ENCODE peak calls at places on chromosomes 13 and 19, in five cellular contexts. One of them, this sample, is unnamed.

GRCh38 chr19:3851254-3852176 is 17.3 kb downstream of the ZFR2 start:
- DNase-seq in A549: no peak
- DNase-seq in GM12878: no peak
- DNase-seq in transverse colon: no peak
- DNase-seq in upper lobe of left lung: no peak
- DNase-seq in this sample: no peak

GRCh38 chr13:78978381-78978998 is 319.5 kb upstream of the OBI1 start:
- DNase-seq in upper lobe of left lung: no peak
- DNase-seq in GM12878: peak
- DNase-seq in transverse colon: peak
- DNase-seq in A549: peak
- DNase-seq in this sample: no peak

GRCh38 chr13:35530147-35530546 is 53.7 kb upstream of the MAB21L1 start:
- DNase-seq in upper lobe of left lung: peak
- DNase-seq in A549: no peak
- DNase-seq in GM12878: no peak
- DNase-seq in transverse colon: no peak
- DNase-seq in this sample: no peak

GRCh38 chr13:50129923-50130685 is 114.9 kb downstream of the KCNRG start:
- DNase-seq in transverse colon: peak
- DNase-seq in upper lobe of left lung: peak
- DNase-seq in GM12878: no peak
- DNase-seq in A549: peak
- DNase-seq in this sample: peak

GRCh38 chr13:68927387-68928026 is 1180.1 kb upstream of the ATXN8OS start:
- DNase-seq in transverse colon: peak
- DNase-seq in A549: peak
- DNase-seq in upper lobe of left lung: no peak
- DNase-seq in GM12878: no peak
- DNase-seq in this sample: no peak

GRCh38 chr13:84867246-84867645 is 932.0 kb downstream of the SLITRK6 start:
- DNase-seq in upper lobe of left lung: no peak
- DNase-seq in transverse colon: no peak
- DNase-seq in A549: peak
- DNase-seq in GM12878: no peak
- DNase-seq in this sample: no peak

GRCh38 chr13:21075303-21076264 is 14.2 kb upstream of the LATS2 start:
- DNase-seq in transverse colon: no peak
- DNase-seq in A549: no peak
- DNase-seq in GM12878: no peak
- DNase-seq in upper lobe of left lung: peak
- DNase-seq in this sample: no peak

GRCh38 chr19:4067396-4068057 is 828 bp upstream of the ZBTB7A start:
- DNase-seq in upper lobe of left lung: peak
- DNase-seq in GM12878: no peak
- DNase-seq in A549: no peak
- DNase-seq in transverse colon: no peak
- DNase-seq in this sample: no peak

GRCh38 chr13:45658586-45659235 is 43.2 kb upstream of the ERICH6B start:
- DNase-seq in upper lobe of left lung: no peak
- DNase-seq in A549: no peak
- DNase-seq in transverse colon: no peak
- DNase-seq in GM12878: no peak
- DNase-seq in this sample: peak

GRCh38 chr19:980133-980998 is 3.8 kb upstream of the WDR18 start:
- DNase-seq in GM12878: no peak
- DNase-seq in upper lobe of left lung: no peak
- DNase-seq in A549: peak
- DNase-seq in transverse colon: no peak
- DNase-seq in this sample: no peak

GRCh38 chr13:42110410-42111155 is 62.1 kb downstream of the DGKH start:
- DNase-seq in upper lobe of left lung: no peak
- DNase-seq in GM12878: peak
- DNase-seq in transverse colon: no peak
- DNase-seq in A549: peak
- DNase-seq in this sample: no peak

GRCh38 chr13:23427342-23428182 is 5.9 kb downstream of the SACS start:
- DNase-seq in upper lobe of left lung: no peak
- DNase-seq in transverse colon: peak
- DNase-seq in A549: peak
- DNase-seq in GM12878: no peak
- DNase-seq in this sample: peak

GRCh38 chr13:27481766-27482165 is 31.4 kb upstream of the MTIF3 start:
- DNase-seq in upper lobe of left lung: peak
- DNase-seq in GM12878: no peak
- DNase-seq in A549: peak
- DNase-seq in transverse colon: peak
- DNase-seq in this sample: no peak

GRCh38 chr13:57716295-57716694 is 84.8 kb downstream of the PCDH17 start:
- DNase-seq in upper lobe of left lung: no peak
- DNase-seq in transverse colon: no peak
- DNase-seq in A549: no peak
- DNase-seq in GM12878: no peak
- DNase-seq in this sample: no peak

GRCh38 chr19:31648347-31648746 is 299.1 kb upstream of the TSHZ3 start:
- DNase-seq in transverse colon: no peak
- DNase-seq in upper lobe of left lung: no peak
- DNase-seq in A549: no peak
- DNase-seq in GM12878: no peak
- DNase-seq in this sample: no peak

GRCh38 chr13:40446365-40446764 is 220.1 kb downstream of the FOXO1 start:
- DNase-seq in GM12878: no peak
- DNase-seq in A549: no peak
- DNase-seq in transverse colon: no peak
- DNase-seq in upper lobe of left lung: no peak
- DNase-seq in this sample: no peak

GRCh38 chr19:8585057-8585893 is 8.0 kb upstream of the MYO1F start:
- DNase-seq in transverse colon: no peak
- DNase-seq in upper lobe of left lung: peak
- DNase-seq in GM12878: no peak
- DNase-seq in A549: no peak
- DNase-seq in this sample: no peak

GRCh38 chr13:65808061-65808460 is 1422.1 kb downstream of the PCDH9 start:
- DNase-seq in upper lobe of left lung: no peak
- DNase-seq in A549: no peak
- DNase-seq in transverse colon: no peak
- DNase-seq in GM12878: no peak
- DNase-seq in this sample: no peak

GRCh38 chr19:44552324-44552723 is 22.8 kb upstream of the CEACAM20 start:
- DNase-seq in upper lobe of left lung: no peak
- DNase-seq in GM12878: no peak
- DNase-seq in transverse colon: peak
- DNase-seq in A549: peak
- DNase-seq in this sample: no peak
- TF ChIP-seq EP300 in upper lobe of left lung: no peak
- TF ChIP-seq EP300 in GM12878: no peak
- TF ChIP-seq EP300 in transverse colon: no peak
- TF ChIP-seq EP300 in A549: no peak
- TF ChIP-seq EP300 in this sample: no peak

DNA sequence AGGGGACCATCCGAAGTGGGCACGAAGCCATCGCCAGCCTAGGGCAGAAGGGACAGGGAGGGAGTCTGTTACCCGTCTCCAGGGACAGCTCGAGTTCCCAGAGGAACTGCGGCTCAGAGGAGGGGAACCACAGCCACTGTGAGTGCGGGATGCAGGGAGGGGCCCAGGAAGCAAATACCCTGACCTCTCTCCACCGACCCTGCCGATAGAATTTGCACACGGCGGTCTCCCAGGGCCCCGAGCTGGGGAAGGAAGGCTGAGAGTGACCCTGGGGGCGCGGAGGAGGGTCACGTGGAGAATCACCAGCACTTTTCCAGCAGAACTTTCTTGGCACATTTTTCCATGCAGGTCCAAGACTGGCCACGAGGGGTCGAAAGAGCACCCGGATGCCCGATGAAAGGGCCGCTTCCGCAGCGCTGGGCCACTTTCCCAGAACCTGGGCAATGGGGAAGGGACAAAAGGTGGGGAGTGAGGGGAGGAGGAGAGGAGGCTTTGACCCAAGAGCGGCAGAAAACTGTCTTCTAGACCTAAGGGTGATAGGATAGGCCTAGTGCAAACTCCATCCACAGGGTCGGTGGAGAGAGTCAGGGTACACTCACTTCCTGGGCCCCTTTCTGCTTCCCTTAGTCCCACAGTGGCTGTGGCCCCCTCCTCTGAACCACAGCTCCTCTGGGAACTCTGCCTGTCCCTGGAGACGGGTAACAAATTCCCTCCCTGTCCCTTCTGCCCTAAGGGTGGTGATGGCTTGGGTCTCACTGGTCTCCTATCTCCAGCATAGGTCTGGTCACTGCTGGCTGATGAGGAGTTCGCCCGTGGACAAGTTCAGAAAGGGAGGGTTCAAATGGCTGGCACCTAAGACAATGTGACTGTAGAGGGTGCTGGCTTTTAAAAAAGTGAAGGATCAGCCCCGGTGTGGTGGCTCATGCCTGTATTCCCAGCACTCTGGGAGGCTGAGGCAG is 5.3 kb upstream of the GPR4 start:
- DNase-seq in GM12878: no peak
- DNase-seq in A549: peak
- DNase-seq in transverse colon: peak
- DNase-seq in upper lobe of left lung: no peak
- DNase-seq in this sample: no peak
- TF ChIP-seq POLR2A in GM12878: no peak
- TF ChIP-seq POLR2A in A549: no peak
- TF ChIP-seq POLR2A in transverse colon: no peak
- TF ChIP-seq POLR2A in upper lobe of left lung: no peak
- TF ChIP-seq POLR2A in this sample: no peak

DNA sequence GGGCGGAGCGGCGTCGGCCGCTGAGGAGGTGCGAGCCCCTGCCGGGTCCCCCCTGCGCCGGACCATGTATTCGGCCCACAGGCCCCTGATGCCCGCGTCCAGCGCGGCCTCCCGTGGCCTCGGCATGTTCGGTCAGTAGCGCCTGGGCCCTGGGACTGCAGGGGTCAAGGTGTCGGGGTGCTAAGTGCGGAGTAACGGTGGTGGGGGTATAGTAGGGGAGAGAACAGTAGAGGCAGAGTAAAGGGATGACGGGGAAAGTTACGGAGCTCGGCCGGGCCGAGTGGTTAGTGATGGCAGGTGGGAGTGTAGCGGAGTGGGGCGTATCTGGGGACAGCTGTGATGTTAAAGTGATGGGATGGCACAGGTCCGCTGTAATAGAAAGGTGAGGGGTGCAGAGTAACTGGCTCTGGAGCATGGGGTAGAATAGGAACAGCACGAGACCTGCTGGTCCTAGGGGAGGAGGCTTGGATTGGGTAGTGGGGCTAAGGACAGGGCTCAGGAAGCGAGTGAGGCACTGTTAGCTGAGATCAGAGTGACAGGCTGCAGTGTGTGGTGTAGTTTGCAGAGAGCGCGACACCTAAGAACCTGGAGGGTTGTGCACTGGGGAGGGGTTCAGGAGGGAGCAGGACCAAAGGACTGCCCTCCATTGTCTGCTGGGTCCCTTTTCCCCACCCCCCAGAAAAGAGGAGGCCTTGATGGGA is 15.7 kb downstream of the CIC start:
- DNase-seq in transverse colon: no peak
- DNase-seq in A549: no peak
- DNase-seq in GM12878: no peak
- DNase-seq in upper lobe of left lung: peak
- DNase-seq in this sample: no peak
- TF ChIP-seq EP300 in transverse colon: no peak
- TF ChIP-seq EP300 in A549: no peak
- TF ChIP-seq EP300 in GM12878: no peak
- TF ChIP-seq EP300 in upper lobe of left lung: no peak
- TF ChIP-seq EP300 in this sample: no peak

DNA sequence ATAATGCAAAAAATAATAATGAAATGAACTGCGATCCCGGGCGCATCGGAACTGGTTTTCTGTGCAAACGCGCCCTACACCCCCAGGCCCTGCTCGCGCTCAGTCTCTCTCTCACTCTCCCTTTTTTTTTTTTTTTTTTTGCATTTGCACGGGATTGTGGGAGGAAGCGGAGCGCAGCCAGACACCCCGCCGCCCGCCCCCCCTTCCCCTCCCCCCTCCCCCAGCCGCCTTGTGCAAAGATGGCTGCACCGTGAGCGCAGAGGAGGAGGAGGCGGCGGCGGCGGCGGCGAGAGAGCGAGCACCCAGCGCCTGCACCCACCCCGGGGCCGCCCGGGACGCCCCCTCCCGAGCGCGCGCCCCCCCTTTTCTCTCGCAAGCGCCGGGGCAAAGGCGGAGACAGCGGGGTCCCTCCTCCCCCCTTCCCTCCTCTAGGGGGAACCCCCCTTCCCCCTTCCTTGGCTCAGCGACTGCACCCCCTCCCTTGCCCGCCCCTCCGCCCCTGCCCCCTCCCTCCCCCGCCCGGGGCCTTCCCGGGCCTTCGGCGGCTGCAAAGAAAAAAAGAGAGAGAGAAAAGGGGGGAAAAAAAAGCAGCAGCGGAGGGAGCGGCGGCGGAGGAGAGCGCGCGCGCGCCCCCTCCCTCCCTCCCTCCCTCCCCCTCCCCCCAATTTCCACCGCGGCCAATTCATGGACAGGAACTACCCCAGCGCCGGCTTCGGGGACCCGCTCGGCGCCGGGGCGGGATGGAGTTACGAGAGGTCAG is at the start of gene PRR12:
- DNase-seq in upper lobe of left lung: peak
- DNase-seq in GM12878: no peak
- DNase-seq in A549: peak
- DNase-seq in transverse colon: peak
- DNase-seq in this sample: peak
- TF ChIP-seq POLR2A in upper lobe of left lung: no peak
- TF ChIP-seq POLR2A in GM12878: peak
- TF ChIP-seq POLR2A in A549: peak
- TF ChIP-seq POLR2A in transverse colon: no peak
- TF ChIP-seq POLR2A in this sample: no peak

GRCh38 chr13:73090116-73090811 is 31.5 kb downstream of the KLF5 start:
- DNase-seq in transverse colon: peak
- DNase-seq in A549: peak
- DNase-seq in GM12878: no peak
- DNase-seq in upper lobe of left lung: no peak
- DNase-seq in this sample: no peak
- TF ChIP-seq EP300 in transverse colon: no peak
- TF ChIP-seq EP300 in A549: peak
- TF ChIP-seq EP300 in GM12878: no peak
- TF ChIP-seq EP300 in upper lobe of left lung: no peak
- TF ChIP-seq EP300 in this sample: no peak

GRCh38 chr19:19820774-19821315 is 705 bp downstream of the ZNF506 start:
- DNase-seq in upper lobe of left lung: no peak
- DNase-seq in A549: no peak
- DNase-seq in GM12878: no peak
- DNase-seq in transverse colon: no peak
- DNase-seq in this sample: no peak

GRCh38 chr19:19822148-19822429 is 539 bp upstream of the ZNF506 start:
- DNase-seq in upper lobe of left lung: no peak
- DNase-seq in A549: no peak
- DNase-seq in GM12878: no peak
- DNase-seq in transverse colon: peak
- DNase-seq in this sample: no peak

GRCh38 chr19:19823916-19824315 is 2.4 kb upstream of the ZNF506 start:
- DNase-seq in GM12878: peak
- DNase-seq in upper lobe of left lung: no peak
- DNase-seq in transverse colon: no peak
- DNase-seq in A549: no peak
- DNase-seq in this sample: no peak

GRCh38 chr19:19817357-19817756 is 4.2 kb downstream of the ZNF506 start:
- DNase-seq in transverse colon: no peak
- DNase-seq in GM12878: no peak
- DNase-seq in A549: no peak
- DNase-seq in upper lobe of left lung: no peak
- DNase-seq in this sample: no peak

GRCh38 chr19:19821366-19822147 is at the start of gene ZNF506:
- DNase-seq in A549: peak
- DNase-seq in GM12878: peak
- DNase-seq in transverse colon: peak
- DNase-seq in upper lobe of left lung: peak
- DNase-seq in this sample: peak
- TF ChIP-seq POLR2A in A549: no peak
- TF ChIP-seq POLR2A in GM12878: peak
- TF ChIP-seq POLR2A in transverse colon: peak
- TF ChIP-seq POLR2A in upper lobe of left lung: peak
- TF ChIP-seq POLR2A in this sample: peak

This sample was measured in esophagus muscularis mucosa.